ENCODE peak calls at places on chromosomes 6 and 20, in ten cellular contexts. One of them, this sample, is unnamed.

GRCh38 chr6:71979911-71980310 is 93.6 kb downstream of the RIMS1 start:
- DNase-seq in CD8-positive, alpha-beta memory T cell: no peak
- DNase-seq in psoas muscle: no peak
- DNase-seq in breast epithelium: no peak
- DNase-seq in substantia nigra: no peak
- DNase-seq in iPS DF 6.9: no peak
- DNase-seq in aorta: no peak
- DNase-seq in esophagus squamous epithelium: no peak
- DNase-seq in neural progenitor cell: no peak
- DNase-seq in right cardiac atrium: no peak
- DNase-seq in this sample: no peak

GRCh38 chr6:53375851-53376250 is 27.1 kb upstream of the ELOVL5 start:
- DNase-seq in right cardiac atrium: no peak
- DNase-seq in substantia nigra: no peak
- DNase-seq in aorta: no peak
- DNase-seq in esophagus squamous epithelium: no peak
- DNase-seq in breast epithelium: no peak
- DNase-seq in psoas muscle: no peak
- DNase-seq in iPS DF 6.9: no peak
- DNase-seq in CD8-positive, alpha-beta memory T cell: no peak
- DNase-seq in neural progenitor cell: no peak
- DNase-seq in this sample: no peak

GRCh38 chr20:4795394-4795793 is 73.7 kb downstream of the PRND start:
- DNase-seq in psoas muscle: no peak
- DNase-seq in right cardiac atrium: peak; percentile 60
- DNase-seq in neural progenitor cell: no peak
- DNase-seq in substantia nigra: no peak
- DNase-seq in breast epithelium: no peak
- DNase-seq in aorta: no peak
- DNase-seq in iPS DF 6.9: no peak
- DNase-seq in CD8-positive, alpha-beta memory T cell: no peak
- DNase-seq in esophagus squamous epithelium: no peak
- DNase-seq in this sample: no peak

GRCh38 chr6:108355890-108356289 is 61.0 kb downstream of the AFG1L start:
- DNase-seq in iPS DF 6.9: no peak
- DNase-seq in substantia nigra: no peak
- DNase-seq in esophagus squamous epithelium: no peak
- DNase-seq in right cardiac atrium: no peak
- DNase-seq in CD8-positive, alpha-beta memory T cell: no peak
- DNase-seq in breast epithelium: no peak
- DNase-seq in psoas muscle: no peak
- DNase-seq in aorta: no peak
- DNase-seq in neural progenitor cell: no peak
- DNase-seq in this sample: no peak

GRCh38 chr6:37316071-37316470 is 37.7 kb upstream of the RNF8 start:
- DNase-seq in CD8-positive, alpha-beta memory T cell: no peak
- DNase-seq in right cardiac atrium: no peak
- DNase-seq in neural progenitor cell: no peak
- DNase-seq in breast epithelium: no peak
- DNase-seq in esophagus squamous epithelium: no peak
- DNase-seq in aorta: no peak
- DNase-seq in psoas muscle: no peak
- DNase-seq in iPS DF 6.9: no peak
- DNase-seq in substantia nigra: no peak
- DNase-seq in this sample: no peak

GRCh38 chr6:12537389-12537788 is 179.2 kb upstream of the PHACTR1 start:
- DNase-seq in iPS DF 6.9: no peak
- DNase-seq in neural progenitor cell: no peak
- DNase-seq in CD8-positive, alpha-beta memory T cell: no peak
- DNase-seq in esophagus squamous epithelium: no peak
- DNase-seq in substantia nigra: no peak
- DNase-seq in breast epithelium: no peak
- DNase-seq in psoas muscle: no peak
- DNase-seq in right cardiac atrium: no peak
- DNase-seq in aorta: no peak
- DNase-seq in this sample: no peak

GRCh38 chr6:108847738-108848115 is 495 bp upstream of the ARMC2 start:
- DNase-seq in breast epithelium: no peak
- DNase-seq in aorta: no peak
- DNase-seq in neural progenitor cell: no peak
- DNase-seq in esophagus squamous epithelium: no peak
- DNase-seq in iPS DF 6.9: no peak
- DNase-seq in substantia nigra: no peak
- DNase-seq in psoas muscle: no peak
- DNase-seq in right cardiac atrium: no peak
- DNase-seq in CD8-positive, alpha-beta memory T cell: no peak
- DNase-seq in this sample: no peak

GRCh38 chr6:45655630-45656422 is 278.1 kb upstream of the SUPT3H start:
- DNase-seq in iPS DF 6.9: no peak
- DNase-seq in aorta: no peak
- DNase-seq in CD8-positive, alpha-beta memory T cell: no peak
- DNase-seq in neural progenitor cell: no peak
- DNase-seq in right cardiac atrium: no peak
- DNase-seq in breast epithelium: no peak
- DNase-seq in esophagus squamous epithelium: no peak
- DNase-seq in substantia nigra: no peak
- DNase-seq in psoas muscle: no peak
- DNase-seq in this sample: peak; percentile 94

GRCh38 chr6:33783781-33784520 is 5.0 kb downstream of the LEMD2 start:
- DNase-seq in psoas muscle: no peak
- DNase-seq in CD8-positive, alpha-beta memory T cell: no peak
- DNase-seq in iPS DF 6.9: no peak
- DNase-seq in breast epithelium: no peak
- DNase-seq in aorta: no peak
- DNase-seq in neural progenitor cell: no peak
- DNase-seq in esophagus squamous epithelium: no peak
- DNase-seq in right cardiac atrium: no peak
- DNase-seq in substantia nigra: no peak
- DNase-seq in this sample: no peak

GRCh38 chr6:33784787-33785186 is 4.1 kb downstream of the LEMD2 start:
- DNase-seq in right cardiac atrium: no peak
- DNase-seq in psoas muscle: no peak
- DNase-seq in neural progenitor cell: no peak
- DNase-seq in CD8-positive, alpha-beta memory T cell: no peak
- DNase-seq in aorta: no peak
- DNase-seq in iPS DF 6.9: no peak
- DNase-seq in substantia nigra: no peak
- DNase-seq in breast epithelium: no peak
- DNase-seq in esophagus squamous epithelium: no peak
- DNase-seq in this sample: no peak

GRCh38 chr6:33787336-33787953 is 1.5 kb downstream of the LEMD2 start:
- DNase-seq in aorta: no peak
- DNase-seq in iPS DF 6.9: no peak
- DNase-seq in neural progenitor cell: no peak
- DNase-seq in breast epithelium: no peak
- DNase-seq in CD8-positive, alpha-beta memory T cell: no peak
- DNase-seq in right cardiac atrium: no peak
- DNase-seq in substantia nigra: no peak
- DNase-seq in psoas muscle: no peak
- DNase-seq in esophagus squamous epithelium: no peak
- DNase-seq in this sample: no peak

GRCh38 chr6:33786736-33787135 is 2.2 kb downstream of the LEMD2 start:
- DNase-seq in breast epithelium: no peak
- DNase-seq in aorta: no peak
- DNase-seq in iPS DF 6.9: no peak
- DNase-seq in esophagus squamous epithelium: no peak
- DNase-seq in substantia nigra: no peak
- DNase-seq in psoas muscle: no peak
- DNase-seq in right cardiac atrium: no peak
- DNase-seq in neural progenitor cell: no peak
- DNase-seq in CD8-positive, alpha-beta memory T cell: no peak
- DNase-seq in this sample: no peak

DNA sequence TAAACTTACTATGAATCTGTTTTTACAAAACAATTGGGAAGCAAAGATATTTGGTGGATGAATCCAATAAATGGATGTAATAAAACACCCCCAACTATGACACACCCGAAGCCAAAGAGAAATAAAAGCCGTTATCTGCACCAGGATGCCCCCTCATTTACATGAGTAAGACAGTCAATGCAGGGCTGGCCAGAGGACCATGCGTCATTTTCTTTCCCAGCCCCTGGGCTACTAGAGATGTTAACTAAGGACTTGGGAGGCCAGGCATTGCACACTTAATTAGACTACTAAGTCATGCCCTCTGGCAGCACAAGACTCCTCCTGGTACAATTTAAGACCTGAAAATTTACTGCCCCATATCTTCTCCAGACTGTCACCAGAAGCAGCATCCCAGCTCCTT is 3.2 kb downstream of the LEMD2 start:
- DNase-seq in iPS DF 6.9: no peak
- DNase-seq in breast epithelium: no peak
- DNase-seq in psoas muscle: no peak
- DNase-seq in substantia nigra: no peak
- DNase-seq in aorta: no peak
- DNase-seq in CD8-positive, alpha-beta memory T cell: no peak
- DNase-seq in neural progenitor cell: no peak
- DNase-seq in esophagus squamous epithelium: no peak
- DNase-seq in right cardiac atrium: no peak
- DNase-seq in this sample: no peak
- H3K27ac ChIP-seq in iPS DF 6.9: no peak overlapping the region
- H3K27ac ChIP-seq in breast epithelium: peak overlapping the region; percentile 62
- H3K27ac ChIP-seq in psoas muscle: peak overlapping the region; percentile 99
- H3K27ac ChIP-seq in substantia nigra: no peak overlapping the region
- H3K27ac ChIP-seq in aorta: no peak overlapping the region
- H3K27ac ChIP-seq in CD8-positive, alpha-beta memory T cell: no peak overlapping the region
- H3K27ac ChIP-seq in neural progenitor cell: no peak overlapping the region
- H3K27ac ChIP-seq in esophagus squamous epithelium: peak overlapping the region; percentile 99
- H3K27ac ChIP-seq in right cardiac atrium: no peak overlapping the region
- H3K27ac ChIP-seq in this sample: no peak overlapping the region

DNA sequence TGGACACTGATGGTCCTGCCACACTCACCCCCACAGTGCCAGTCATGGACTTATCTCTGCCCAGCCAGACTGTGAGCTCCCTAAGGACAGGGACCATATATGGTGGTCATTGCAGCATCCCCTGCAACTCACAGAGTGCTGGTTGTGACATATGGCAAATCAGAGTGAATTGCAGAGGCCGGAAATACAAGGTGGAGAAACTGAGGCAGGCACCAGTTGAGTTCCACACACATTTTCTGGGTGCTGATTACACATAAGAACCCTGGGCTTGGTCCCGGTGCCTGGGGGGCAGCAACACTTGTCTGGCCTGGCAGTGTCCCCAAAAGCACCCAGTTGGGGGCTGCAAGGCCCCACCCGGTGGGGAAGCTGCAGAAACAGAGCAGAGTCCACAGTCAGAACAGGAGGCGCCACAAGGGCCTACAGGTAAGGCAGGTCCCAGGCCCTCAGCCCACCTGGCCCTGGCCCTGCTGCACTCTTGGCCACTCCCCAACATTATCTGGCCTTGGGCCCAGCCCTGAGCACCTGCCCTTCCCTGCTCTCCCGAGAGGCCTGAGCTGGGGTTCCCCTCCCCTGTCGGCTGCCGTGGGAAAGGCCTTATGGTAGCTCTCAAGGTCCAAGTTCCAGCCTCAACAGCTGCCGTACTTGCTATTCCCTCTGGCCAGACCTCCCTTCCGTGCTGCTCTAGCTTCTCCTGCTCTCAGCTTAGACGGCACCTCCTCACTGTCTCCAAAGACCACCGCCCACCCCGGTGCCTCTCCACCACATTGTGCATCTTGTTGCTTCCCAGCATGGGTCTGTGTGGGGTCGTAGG is 140.8 kb upstream of the PTPN1 start:
- DNase-seq in substantia nigra: no peak
- DNase-seq in aorta: no peak
- DNase-seq in neural progenitor cell: no peak
- DNase-seq in esophagus squamous epithelium: no peak
- DNase-seq in right cardiac atrium: no peak
- DNase-seq in iPS DF 6.9: no peak
- DNase-seq in breast epithelium: no peak
- DNase-seq in psoas muscle: no peak
- DNase-seq in CD8-positive, alpha-beta memory T cell: no peak
- DNase-seq in this sample: no peak
- H3K27ac ChIP-seq in substantia nigra: no peak overlapping the region
- H3K27ac ChIP-seq in aorta: no peak overlapping the region
- H3K27ac ChIP-seq in neural progenitor cell: no peak overlapping the region
- H3K27ac ChIP-seq in esophagus squamous epithelium: no peak overlapping the region
- H3K27ac ChIP-seq in right cardiac atrium: no peak overlapping the region
- H3K27ac ChIP-seq in iPS DF 6.9: no peak overlapping the region
- H3K27ac ChIP-seq in breast epithelium: no peak overlapping the region
- H3K27ac ChIP-seq in psoas muscle: no peak overlapping the region
- H3K27ac ChIP-seq in CD8-positive, alpha-beta memory T cell: no peak overlapping the region
- H3K27ac ChIP-seq in this sample: no peak overlapping the region

GRCh38 chr20:48771542-48771941 is 56.3 kb downstream of the PREX1 start:
- DNase-seq in substantia nigra: no peak
- DNase-seq in esophagus squamous epithelium: no peak
- DNase-seq in breast epithelium: no peak
- DNase-seq in CD8-positive, alpha-beta memory T cell: no peak
- DNase-seq in neural progenitor cell: no peak
- DNase-seq in psoas muscle: no peak
- DNase-seq in right cardiac atrium: no peak
- DNase-seq in iPS DF 6.9: no peak
- DNase-seq in aorta: no peak
- DNase-seq in this sample: no peak

GRCh38 chr20:48776306-48776705 is 51.5 kb downstream of the PREX1 start:
- DNase-seq in aorta: no peak
- DNase-seq in esophagus squamous epithelium: no peak
- DNase-seq in breast epithelium: no peak
- DNase-seq in CD8-positive, alpha-beta memory T cell: no peak
- DNase-seq in right cardiac atrium: no peak
- DNase-seq in iPS DF 6.9: no peak
- DNase-seq in neural progenitor cell: no peak
- DNase-seq in substantia nigra: no peak
- DNase-seq in psoas muscle: peak; percentile 68
- DNase-seq in this sample: no peak

GRCh38 chr20:48772183-48772976 is 55.4 kb downstream of the PREX1 start:
- DNase-seq in aorta: no peak
- DNase-seq in psoas muscle: peak; percentile 70
- DNase-seq in breast epithelium: no peak
- DNase-seq in substantia nigra: peak; percentile 39
- DNase-seq in right cardiac atrium: peak; percentile 86
- DNase-seq in neural progenitor cell: no peak
- DNase-seq in iPS DF 6.9: no peak
- DNase-seq in esophagus squamous epithelium: no peak
- DNase-seq in CD8-positive, alpha-beta memory T cell: no peak
- DNase-seq in this sample: no peak

GRCh38 chr20:48774696-48775095 is 53.1 kb downstream of the PREX1 start:
- DNase-seq in psoas muscle: no peak
- DNase-seq in esophagus squamous epithelium: no peak
- DNase-seq in substantia nigra: no peak
- DNase-seq in neural progenitor cell: no peak
- DNase-seq in CD8-positive, alpha-beta memory T cell: no peak
- DNase-seq in breast epithelium: no peak
- DNase-seq in aorta: no peak
- DNase-seq in iPS DF 6.9: no peak
- DNase-seq in right cardiac atrium: no peak
- DNase-seq in this sample: no peak

GRCh38 chr20:48773837-48774418 is 53.9 kb downstream of the PREX1 start:
- DNase-seq in breast epithelium: no peak
- DNase-seq in aorta: no peak
- DNase-seq in psoas muscle: no peak
- DNase-seq in iPS DF 6.9: no peak
- DNase-seq in esophagus squamous epithelium: no peak
- DNase-seq in substantia nigra: no peak
- DNase-seq in CD8-positive, alpha-beta memory T cell: no peak
- DNase-seq in right cardiac atrium: no peak
- DNase-seq in neural progenitor cell: no peak
- DNase-seq in this sample: no peak
- H3K27ac ChIP-seq in breast epithelium: peak overlapping the region; percentile 43
- H3K27ac ChIP-seq in aorta: no peak overlapping the region
- H3K27ac ChIP-seq in psoas muscle: no peak overlapping the region
- H3K27ac ChIP-seq in iPS DF 6.9: no peak overlapping the region
- H3K27ac ChIP-seq in esophagus squamous epithelium: peak overlapping the region; percentile 55
- H3K27ac ChIP-seq in substantia nigra: peak overlapping the region; percentile 63
- H3K27ac ChIP-seq in CD8-positive, alpha-beta memory T cell: no peak overlapping the region
- H3K27ac ChIP-seq in right cardiac atrium: no peak overlapping the region
- H3K27ac ChIP-seq in neural progenitor cell: no peak overlapping the region
- H3K27ac ChIP-seq in this sample: no peak overlapping the region

DNA sequence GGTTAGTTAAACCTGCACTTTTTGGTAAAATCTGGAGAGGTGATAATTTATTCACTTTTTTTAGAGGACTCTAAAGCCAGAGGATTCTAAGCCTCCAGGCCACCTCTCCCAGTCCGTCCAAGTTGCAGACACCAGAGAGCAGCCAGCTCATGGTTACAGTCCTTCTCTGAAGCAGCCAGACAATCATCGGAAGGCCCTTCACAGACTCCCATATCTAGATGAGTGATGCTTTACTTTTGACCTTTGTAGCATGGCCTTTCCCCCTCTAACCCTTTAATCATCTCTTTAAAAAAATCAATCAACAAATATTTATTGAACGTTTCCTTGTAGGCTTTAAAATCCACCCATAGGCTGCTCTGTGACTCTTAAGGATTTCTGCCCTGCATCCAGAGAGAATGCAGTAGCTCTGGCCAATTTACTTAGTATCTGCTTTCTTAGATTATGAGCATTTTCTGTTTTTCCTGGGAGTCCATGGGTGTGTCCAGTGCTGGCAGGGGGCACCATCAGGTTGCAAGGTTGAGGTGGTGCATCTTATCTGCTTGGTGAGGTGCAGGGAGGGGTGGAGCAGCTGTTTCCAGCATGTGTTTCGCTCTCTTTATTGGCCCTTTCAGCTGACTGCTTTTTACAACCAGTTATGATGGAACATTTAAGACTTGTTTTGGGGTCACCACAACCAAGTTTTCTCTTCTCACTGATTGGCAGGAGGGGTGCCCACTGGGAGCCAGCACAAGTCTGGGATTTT is 58.6 kb downstream of the JARID2 start:
- DNase-seq in breast epithelium: no peak
- DNase-seq in neural progenitor cell: no peak
- DNase-seq in substantia nigra: no peak
- DNase-seq in esophagus squamous epithelium: no peak
- DNase-seq in CD8-positive, alpha-beta memory T cell: no peak
- DNase-seq in aorta: no peak
- DNase-seq in right cardiac atrium: no peak
- DNase-seq in psoas muscle: no peak
- DNase-seq in iPS DF 6.9: no peak
- DNase-seq in this sample: no peak
- H3K27ac ChIP-seq in breast epithelium: no peak overlapping the region
- H3K27ac ChIP-seq in neural progenitor cell: no peak overlapping the region
- H3K27ac ChIP-seq in substantia nigra: no peak overlapping the region
- H3K27ac ChIP-seq in esophagus squamous epithelium: no peak overlapping the region
- H3K27ac ChIP-seq in CD8-positive, alpha-beta memory T cell: peak overlapping the region; percentile 6
- H3K27ac ChIP-seq in aorta: no peak overlapping the region
- H3K27ac ChIP-seq in right cardiac atrium: no peak overlapping the region
- H3K27ac ChIP-seq in psoas muscle: peak overlapping the region; percentile 2
- H3K27ac ChIP-seq in iPS DF 6.9: no peak overlapping the region
- H3K27ac ChIP-seq in this sample: no peak overlapping the region